ENCODE peak calls at places on chromosomes 2 and 18, in nine cellular contexts. One of them, this sample, is unnamed. For H3K27me3 and H3K4me1, the result is how much of the 10 kb centered on the place peaks cover.

GRCh38 chr2:235170016-235170415 is 218.2 kb downstream of the SH3BP4 start:
- DNase-seq in hepatocyte: no peak
- DNase-seq in CD4-positive, CD25-positive, alpha-beta regulatory T cell: no peak
- DNase-seq in PC-3: peak
- DNase-seq in cardiac muscle cell: peak
- DNase-seq in uterus: no peak
- DNase-seq in MM.1S: no peak
- DNase-seq in lower lobe of right lung: no peak
- DNase-seq in GM23248: peak
- DNase-seq in this sample: no peak

GRCh38 chr18:8805552-8805951 is 100.2 kb downstream of the MTCL1 start:
- DNase-seq in hepatocyte: no peak
- DNase-seq in CD4-positive, CD25-positive, alpha-beta regulatory T cell: no peak
- DNase-seq in PC-3: no peak
- DNase-seq in cardiac muscle cell: peak
- DNase-seq in uterus: no peak
- DNase-seq in MM.1S: no peak
- DNase-seq in lower lobe of right lung: no peak
- DNase-seq in GM23248: no peak
- DNase-seq in this sample: no peak

GRCh38 chr2:164967781-164968228 is 12.5 kb upstream of the SLC38A11 start:
- DNase-seq in hepatocyte: peak
- DNase-seq in CD4-positive, CD25-positive, alpha-beta regulatory T cell: no peak
- DNase-seq in PC-3: peak
- DNase-seq in cardiac muscle cell: peak
- DNase-seq in uterus: no peak
- DNase-seq in MM.1S: no peak
- DNase-seq in lower lobe of right lung: no peak
- DNase-seq in GM23248: peak
- DNase-seq in this sample: no peak

GRCh38 chr2:218992703-218993344 is 398 bp downstream of the CRYBA2 start:
- DNase-seq in hepatocyte: peak
- DNase-seq in CD4-positive, CD25-positive, alpha-beta regulatory T cell: no peak
- DNase-seq in PC-3: peak
- DNase-seq in cardiac muscle cell: no peak
- DNase-seq in uterus: no peak
- DNase-seq in MM.1S: peak
- DNase-seq in lower lobe of right lung: no peak
- DNase-seq in GM23248: peak
- DNase-seq in this sample: no peak

GRCh38 chr18:67515987-67516431 is 511 bp downstream of the DSEL start:
- DNase-seq in hepatocyte: peak
- DNase-seq in CD4-positive, CD25-positive, alpha-beta regulatory T cell: peak
- DNase-seq in PC-3: peak
- DNase-seq in cardiac muscle cell: peak
- DNase-seq in uterus: peak
- DNase-seq in MM.1S: peak
- DNase-seq in lower lobe of right lung: peak
- DNase-seq in GM23248: peak
- DNase-seq in this sample: peak

GRCh38 chr2:69724540-69725159 is 17.3 kb upstream of the ANXA4 start:
- DNase-seq in hepatocyte: peak
- DNase-seq in CD4-positive, CD25-positive, alpha-beta regulatory T cell: peak
- DNase-seq in PC-3: peak
- DNase-seq in cardiac muscle cell: peak
- DNase-seq in uterus: peak
- DNase-seq in MM.1S: peak
- DNase-seq in lower lobe of right lung: peak
- DNase-seq in GM23248: peak
- DNase-seq in this sample: peak

GRCh38 chr2:44707945-44708645 is 233.4 kb upstream of the SIX3 start:
- DNase-seq in hepatocyte: no peak
- DNase-seq in CD4-positive, CD25-positive, alpha-beta regulatory T cell: no peak
- DNase-seq in PC-3: peak
- DNase-seq in cardiac muscle cell: no peak
- DNase-seq in uterus: no peak
- DNase-seq in MM.1S: peak
- DNase-seq in lower lobe of right lung: no peak
- DNase-seq in GM23248: no peak
- DNase-seq in this sample: no peak

GRCh38 chr18:48761582-48761981 is 189.2 kb downstream of the SMAD7 start:
- DNase-seq in hepatocyte: no peak
- DNase-seq in CD4-positive, CD25-positive, alpha-beta regulatory T cell: no peak
- DNase-seq in PC-3: no peak
- DNase-seq in cardiac muscle cell: no peak
- DNase-seq in uterus: no peak
- DNase-seq in MM.1S: no peak
- DNase-seq in lower lobe of right lung: peak
- DNase-seq in GM23248: no peak
- DNase-seq in this sample: peak

GRCh38 chr18:38076346-38077053 is 510.9 kb upstream of the CELF4 start:
- DNase-seq in hepatocyte: no peak
- DNase-seq in CD4-positive, CD25-positive, alpha-beta regulatory T cell: no peak
- DNase-seq in PC-3: no peak
- DNase-seq in cardiac muscle cell: no peak
- DNase-seq in uterus: no peak
- DNase-seq in MM.1S: no peak
- DNase-seq in lower lobe of right lung: no peak
- DNase-seq in GM23248: no peak
- DNase-seq in this sample: no peak

GRCh38 chr2:135066710-135067109 is 14.6 kb downstream of the RAB3GAP1 start:
- DNase-seq in hepatocyte: no peak
- DNase-seq in CD4-positive, CD25-positive, alpha-beta regulatory T cell: no peak
- DNase-seq in PC-3: no peak
- DNase-seq in cardiac muscle cell: no peak
- DNase-seq in uterus: no peak
- DNase-seq in MM.1S: no peak
- DNase-seq in lower lobe of right lung: no peak
- DNase-seq in GM23248: peak
- DNase-seq in this sample: no peak

GRCh38 chr2:22934789-22935188 is 450.2 kb upstream of the KLHL29 start:
- DNase-seq in hepatocyte: no peak
- DNase-seq in CD4-positive, CD25-positive, alpha-beta regulatory T cell: no peak
- DNase-seq in PC-3: no peak
- DNase-seq in cardiac muscle cell: no peak
- DNase-seq in uterus: no peak
- DNase-seq in MM.1S: no peak
- DNase-seq in lower lobe of right lung: no peak
- DNase-seq in GM23248: no peak
- DNase-seq in this sample: no peak

GRCh38 chr2:86622878-86623548 is 652 bp downstream of the RNF103 start:
- DNase-seq in hepatocyte: peak
- DNase-seq in CD4-positive, CD25-positive, alpha-beta regulatory T cell: peak
- DNase-seq in PC-3: peak
- DNase-seq in cardiac muscle cell: peak
- DNase-seq in uterus: peak
- DNase-seq in MM.1S: peak
- DNase-seq in lower lobe of right lung: peak
- DNase-seq in GM23248: peak
- DNase-seq in this sample: peak

GRCh38 chr18:14974088-14974487 is 226.1 kb downstream of the ANKRD30B start:
- DNase-seq in hepatocyte: no peak
- DNase-seq in CD4-positive, CD25-positive, alpha-beta regulatory T cell: no peak
- DNase-seq in PC-3: peak
- DNase-seq in cardiac muscle cell: no peak
- DNase-seq in uterus: no peak
- DNase-seq in MM.1S: no peak
- DNase-seq in lower lobe of right lung: no peak
- DNase-seq in GM23248: no peak
- DNase-seq in this sample: no peak

GRCh38 chr2:240477916-240478315 is 42.5 kb downstream of the GPC1 start:
- DNase-seq in hepatocyte: no peak
- DNase-seq in CD4-positive, CD25-positive, alpha-beta regulatory T cell: no peak
- DNase-seq in PC-3: no peak
- DNase-seq in cardiac muscle cell: no peak
- DNase-seq in uterus: no peak
- DNase-seq in MM.1S: no peak
- DNase-seq in lower lobe of right lung: peak
- DNase-seq in GM23248: no peak
- DNase-seq in this sample: peak

GRCh38 chr18:31317860-31318259 is at the start of gene DSG1:
- DNase-seq in hepatocyte: no peak
- DNase-seq in CD4-positive, CD25-positive, alpha-beta regulatory T cell: no peak
- DNase-seq in PC-3: no peak
- DNase-seq in cardiac muscle cell: no peak
- DNase-seq in uterus: no peak
- DNase-seq in MM.1S: no peak
- DNase-seq in lower lobe of right lung: no peak
- DNase-seq in GM23248: no peak
- DNase-seq in this sample: no peak
- H3K27me3 ChIP-seq in hepatocyte: under half
- H3K27me3 ChIP-seq in CD4-positive, CD25-positive, alpha-beta regulatory T cell: under half
- H3K27me3 ChIP-seq in PC-3: under half
- H3K27me3 ChIP-seq in cardiac muscle cell: under half
- H3K27me3 ChIP-seq in uterus: under half
- H3K27me3 ChIP-seq in MM.1S: under half
- H3K27me3 ChIP-seq in lower lobe of right lung: under half
- H3K27me3 ChIP-seq in GM23248: under half
- H3K27me3 ChIP-seq in this sample: under half

DNA sequence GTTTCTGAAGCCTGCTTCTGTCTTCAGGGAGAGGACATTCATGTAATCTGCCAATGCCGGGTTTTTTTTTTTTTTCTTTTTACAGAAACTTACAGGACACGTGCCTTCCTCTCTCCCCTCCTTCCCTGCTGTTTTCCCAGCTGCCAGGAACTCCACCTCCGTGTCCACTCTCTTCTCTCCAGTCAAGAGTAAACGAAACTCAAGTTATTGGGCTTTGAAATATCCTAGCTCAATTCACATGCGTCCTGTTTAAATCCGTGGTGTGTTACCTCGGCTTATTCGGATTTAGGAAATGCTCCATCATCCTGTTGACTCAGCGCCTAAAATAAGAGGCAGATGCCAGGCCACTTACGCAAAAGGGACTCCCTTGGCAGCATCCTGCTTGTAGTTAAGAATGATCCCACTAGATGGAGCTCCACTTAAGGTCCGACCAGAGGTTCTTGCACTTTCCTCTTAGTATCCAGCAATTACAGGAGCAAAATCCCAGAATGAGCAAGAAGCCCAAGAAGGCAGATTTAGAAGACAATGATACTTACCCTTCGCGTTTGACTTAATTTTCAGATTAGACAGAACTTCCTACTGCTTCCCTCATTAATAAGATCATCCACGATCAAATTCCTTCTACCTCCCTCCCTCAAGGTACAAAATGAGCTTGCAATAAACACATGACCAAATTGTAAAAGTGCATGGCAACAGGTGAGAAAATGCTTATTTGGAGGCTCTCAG is 97.2 kb upstream of the ZCCHC2 start:
- DNase-seq in hepatocyte: peak
- DNase-seq in CD4-positive, CD25-positive, alpha-beta regulatory T cell: peak
- DNase-seq in PC-3: peak
- DNase-seq in cardiac muscle cell: peak
- DNase-seq in uterus: peak
- DNase-seq in MM.1S: peak
- DNase-seq in lower lobe of right lung: peak
- DNase-seq in GM23248: peak
- DNase-seq in this sample: peak
- H3K4me3 ChIP-seq in hepatocyte: no peak
- H3K4me3 ChIP-seq in CD4-positive, CD25-positive, alpha-beta regulatory T cell: no peak
- H3K4me3 ChIP-seq in PC-3: peak
- H3K4me3 ChIP-seq in cardiac muscle cell: no peak
- H3K4me3 ChIP-seq in uterus: peak
- H3K4me3 ChIP-seq in MM.1S: no peak
- H3K4me3 ChIP-seq in lower lobe of right lung: peak
- H3K4me3 ChIP-seq in GM23248: peak
- H3K4me3 ChIP-seq in this sample: peak

GRCh38 chr2:28344756-28345291 is 47.8 kb upstream of the FOSL2 start:
- DNase-seq in hepatocyte: no peak
- DNase-seq in CD4-positive, CD25-positive, alpha-beta regulatory T cell: no peak
- DNase-seq in PC-3: no peak
- DNase-seq in cardiac muscle cell: no peak
- DNase-seq in uterus: no peak
- DNase-seq in MM.1S: no peak
- DNase-seq in lower lobe of right lung: peak
- DNase-seq in GM23248: no peak
- DNase-seq in this sample: peak
- H3K4me1 ChIP-seq in hepatocyte: under half
- H3K4me1 ChIP-seq in CD4-positive, CD25-positive, alpha-beta regulatory T cell: under half
- H3K4me1 ChIP-seq in PC-3: under half
- H3K4me1 ChIP-seq in cardiac muscle cell: under half
- H3K4me1 ChIP-seq in uterus: under half
- H3K4me1 ChIP-seq in MM.1S: under half
- H3K4me1 ChIP-seq in lower lobe of right lung: under half
- H3K4me1 ChIP-seq in GM23248: under half
- H3K4me1 ChIP-seq in this sample: under half

GRCh38 chr2:104862061-104862941 is 8.4 kb downstream of the POU3F3 start:
- DNase-seq in hepatocyte: no peak
- DNase-seq in CD4-positive, CD25-positive, alpha-beta regulatory T cell: no peak
- DNase-seq in PC-3: no peak
- DNase-seq in cardiac muscle cell: no peak
- DNase-seq in uterus: no peak
- DNase-seq in MM.1S: no peak
- DNase-seq in lower lobe of right lung: no peak
- DNase-seq in GM23248: peak
- DNase-seq in this sample: no peak

GRCh38 chr2:104864751-104865470 is 11.0 kb downstream of the POU3F3 start:
- DNase-seq in hepatocyte: no peak
- DNase-seq in CD4-positive, CD25-positive, alpha-beta regulatory T cell: no peak
- DNase-seq in PC-3: no peak
- DNase-seq in cardiac muscle cell: no peak
- DNase-seq in uterus: no peak
- DNase-seq in MM.1S: no peak
- DNase-seq in lower lobe of right lung: no peak
- DNase-seq in GM23248: no peak
- DNase-seq in this sample: no peak

GRCh38 chr2:104864280-104864599 is 10.3 kb downstream of the POU3F3 start:
- DNase-seq in hepatocyte: no peak
- DNase-seq in CD4-positive, CD25-positive, alpha-beta regulatory T cell: no peak
- DNase-seq in PC-3: no peak
- DNase-seq in cardiac muscle cell: no peak
- DNase-seq in uterus: no peak
- DNase-seq in MM.1S: no peak
- DNase-seq in lower lobe of right lung: no peak
- DNase-seq in GM23248: no peak
- DNase-seq in this sample: no peak

GRCh38 chr2:104863229-104863584 is 9.3 kb downstream of the POU3F3 start:
- DNase-seq in hepatocyte: no peak
- DNase-seq in CD4-positive, CD25-positive, alpha-beta regulatory T cell: no peak
- DNase-seq in PC-3: no peak
- DNase-seq in cardiac muscle cell: no peak
- DNase-seq in uterus: no peak
- DNase-seq in MM.1S: no peak
- DNase-seq in lower lobe of right lung: no peak
- DNase-seq in GM23248: no peak
- DNase-seq in this sample: no peak

DNA sequence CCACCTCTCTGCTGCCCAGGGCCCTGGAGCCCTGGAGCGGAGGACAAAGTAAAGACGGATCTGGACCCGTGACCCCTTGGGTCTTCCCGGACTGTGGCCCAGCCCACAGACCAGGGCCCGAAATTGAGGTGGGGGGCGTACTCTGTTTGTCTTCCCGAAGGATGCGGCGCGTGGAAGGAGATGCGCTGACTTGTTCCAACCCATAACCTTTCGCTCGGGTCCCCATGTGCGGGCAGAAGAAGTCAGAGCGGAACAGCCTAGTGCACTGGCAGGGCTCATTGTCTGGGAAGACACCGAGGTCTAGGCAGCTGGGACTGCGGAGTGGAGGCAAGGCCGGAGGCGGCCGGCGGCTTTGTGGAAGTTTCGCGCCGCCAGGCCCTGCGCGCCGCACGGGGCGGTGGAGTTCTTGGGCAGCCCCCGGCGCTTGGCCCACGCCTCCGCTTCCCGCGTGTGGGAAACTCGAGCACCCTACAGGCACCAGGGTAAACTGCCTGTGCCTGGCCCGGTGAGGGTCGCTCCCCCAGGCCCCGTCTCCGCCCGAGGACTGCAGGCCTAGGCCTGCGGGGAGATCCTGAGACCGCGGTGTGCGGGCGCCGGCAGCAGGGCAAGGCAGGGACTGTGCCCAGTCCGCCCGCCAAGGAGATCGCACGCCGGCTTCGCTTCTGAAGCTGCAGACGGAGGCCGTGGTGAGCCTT is 9.8 kb downstream of the POU3F3 start:
- DNase-seq in hepatocyte: no peak
- DNase-seq in CD4-positive, CD25-positive, alpha-beta regulatory T cell: no peak
- DNase-seq in PC-3: no peak
- DNase-seq in cardiac muscle cell: no peak
- DNase-seq in uterus: no peak
- DNase-seq in MM.1S: no peak
- DNase-seq in lower lobe of right lung: no peak
- DNase-seq in GM23248: no peak
- DNase-seq in this sample: no peak
- H3K27me3 ChIP-seq in hepatocyte: half or more
- H3K27me3 ChIP-seq in CD4-positive, CD25-positive, alpha-beta regulatory T cell: half or more
- H3K27me3 ChIP-seq in PC-3: half or more
- H3K27me3 ChIP-seq in cardiac muscle cell: half or more
- H3K27me3 ChIP-seq in uterus: under half
- H3K27me3 ChIP-seq in MM.1S: under half
- H3K27me3 ChIP-seq in lower lobe of right lung: half or more
- H3K27me3 ChIP-seq in GM23248: under half
- H3K27me3 ChIP-seq in this sample: under half

This sample was measured in right cardiac atrium.